ENCODE peak calls at places on chromosomes 12 and 14, in eight cellular contexts. B, M, I, U, Z, G, V and K are unnamed samples.
A peak's percentile ranks its signal among the peaks of the same experiment; 100 is the strongest.

GRCh38 chr12:78290606-78291345 is 460.1 kb downstream of the NAV3 start:
- DNase-seq in B (no peak), M (peak; percentile 84), I (peak; percentile 76), U (no peak), Z (no peak), G (no peak), V (no peak), K (peak; percentile 83)

GRCh38 chr14:74786916-74787315 is 23.8 kb downstream of the YLPM1 start:
- DNase-seq in B (no peak), M (no peak), I (no peak), U (no peak), Z (no peak), G (no peak), V (no peak), K (no peak)

GRCh38 chr12:108980831-108981618 is 39.8 kb downstream of the SVOP start:
- DNase-seq in B (no peak), M (peak; percentile 32), I (no peak), U (no peak), Z (no peak), G (no peak), V (peak; percentile 47), K (peak; percentile 89)

GRCh38 chr12:124847675-124848074 is 16.0 kb downstream of the SCARB1 start:
- DNase-seq in B (no peak), M (peak; percentile 50), I (no peak), U (peak; percentile 52), Z (no peak), G (no peak), V (no peak), K (peak; percentile 80)

GRCh38 chr14:101478796-101479410 is 82.4 kb upstream of the DIO3 start:
- DNase-seq in B (no peak), M (no peak), I (no peak), U (peak; percentile 15), Z (no peak), G (peak; percentile 7), V (no peak), K (no peak)

GRCh38 chr12:104569348-104570173 is 112.8 kb downstream of the CHST11 start:
- DNase-seq in B (peak; percentile 31), M (no peak), I (no peak), U (no peak), Z (no peak), G (no peak), V (no peak), K (peak; percentile 64)

GRCh38 chr14:90999299-90999698 is 61.1 kb downstream of the RPS6KA5 start:
- DNase-seq in B (no peak), M (no peak), I (no peak), U (no peak), Z (no peak), G (no peak), V (no peak), K (peak; percentile 61)

GRCh38 chr12:76871751-76872150 is 7.1 kb downstream of the CSRP2 start:
- DNase-seq in B (no peak), M (no peak), I (no peak), U (no peak), Z (no peak), G (no peak), V (no peak), K (no peak)

GRCh38 chr14:56491299-56492285 is 88.0 kb upstream of the TMEM260 start:
- DNase-seq in B (no peak), M (peak; percentile 49), I (peak; percentile 87), U (peak; percentile 15), Z (no peak), G (peak; percentile 33), V (no peak), K (peak; percentile 84)

GRCh38 chr14:54709444-54709843 is 142.5 kb downstream of the SAMD4A start:
- DNase-seq in B (no peak), M (no peak), I (no peak), U (no peak), Z (no peak), G (no peak), V (no peak), K (no peak)

GRCh38 chr14:99166506-99166905 is 105.5 kb downstream of the BCL11B start:
- DNase-seq in B (no peak), M (no peak), I (no peak), U (no peak), Z (no peak), G (no peak), V (no peak), K (no peak)

GRCh38 chr14:105389534-105389933 is 8.8 kb upstream of the TEX22 start:
- DNase-seq in B (peak; percentile 26), M (no peak), I (no peak), U (no peak), Z (peak; percentile 74), G (no peak), V (no peak), K (no peak)

GRCh38 chr14:32252030-32252670 is 49.1 kb upstream of the RNU6-8 start:
- DNase-seq in B (no peak), M (peak; percentile 75), I (peak; percentile 85), U (peak; percentile 63), Z (no peak), G (peak; percentile 55), V (no peak), K (peak; percentile 83)

GRCh38 chr12:106901276-106901675 is 54.4 kb upstream of the TMEM263 start:
- DNase-seq in B (no peak), M (peak; percentile 55), I (no peak), U (no peak), Z (no peak), G (no peak), V (no peak), K (no peak)

GRCh38 chr12:96883571-96883970 is 23.5 kb upstream of the NEDD1 start:
- DNase-seq in B (no peak), M (peak; percentile 61), I (peak; percentile 30), U (no peak), Z (no peak), G (no peak), V (no peak), K (no peak)

GRCh38 chr14:73764406-73764805 is 50.2 kb upstream of the PNMA1 start:
- DNase-seq in B (no peak), M (no peak), I (no peak), U (no peak), Z (no peak), G (no peak), V (no peak), K (peak; percentile 55)

GRCh38 chr12:78562358-78563205 is 302.0 kb upstream of the SYT1 start:
- DNase-seq in B (no peak), M (peak; percentile 2), I (peak; percentile 44), U (no peak), Z (no peak), G (no peak), V (no peak), K (no peak)

GRCh38 chr12:121980211-121980891 is 41.3 kb upstream of the BCL7A start:
- DNase-seq in B (no peak), M (peak; percentile 64), I (no peak), U (no peak), Z (no peak), G (no peak), V (no peak), K (no peak)

GRCh38 chr14:80978403-80978802 is 23.0 kb downstream of the TSHR start:
- DNase-seq in B (no peak), M (no peak), I (no peak), U (no peak), Z (no peak), G (no peak), V (no peak), K (no peak)

GRCh38 chr14:80973918-80974317 is 18.5 kb downstream of the TSHR start:
- DNase-seq in B (no peak), M (no peak), I (no peak), U (peak; percentile 20), Z (no peak), G (no peak), V (no peak), K (no peak)

GRCh38 chr14:80979951-80980350 is 24.5 kb downstream of the TSHR start:
- DNase-seq in B (no peak), M (no peak), I (no peak), U (no peak), Z (no peak), G (no peak), V (no peak), K (no peak)

GRCh38 chr14:80977103-80977728 is 21.8 kb downstream of the TSHR start:
- DNase-seq in B (no peak), M (no peak), I (no peak), U (no peak), Z (no peak), G (no peak), V (no peak), K (no peak)

DNA sequence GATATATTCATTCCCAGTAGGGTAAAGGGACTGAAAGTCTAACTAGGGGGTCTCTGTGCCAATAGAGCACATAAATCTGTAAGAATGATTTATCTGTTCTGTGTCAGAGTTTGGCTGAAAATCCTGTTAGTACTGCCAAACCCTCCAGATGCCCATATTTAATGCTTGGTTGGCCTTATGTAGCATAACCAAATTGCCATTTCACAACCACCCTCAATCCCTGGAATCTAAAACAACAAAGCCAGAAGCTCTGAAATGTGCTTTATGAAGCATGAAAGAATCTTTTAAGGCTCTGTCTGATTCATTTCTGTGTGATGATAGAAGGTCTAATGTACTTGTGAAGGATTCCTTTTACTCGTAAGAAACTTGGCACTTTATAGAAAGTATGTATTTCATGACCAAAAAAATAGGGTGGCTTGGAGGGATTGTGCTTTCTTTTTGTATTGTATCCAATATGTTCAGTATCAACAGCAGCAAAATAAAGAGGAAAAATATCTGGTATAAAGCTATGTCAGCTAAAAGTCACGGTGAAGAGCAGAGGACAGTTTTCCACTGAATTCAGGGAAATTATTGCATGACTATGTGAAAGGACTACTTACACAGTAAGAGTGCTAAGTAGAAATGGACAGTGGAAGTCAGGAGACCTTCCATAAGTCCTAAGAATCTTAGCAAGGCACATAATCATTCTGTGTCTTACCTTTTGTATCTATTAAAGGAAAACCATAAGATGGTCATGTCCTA is 19.1 kb downstream of the TSHR start:
- DNase-seq in B (no peak), M (no peak), I (no peak), U (no peak), Z (no peak), G (no peak), V (no peak), K (no peak)
- H3K4me1 ChIP-seq in B (peaks cover 6% of the 10 kb centered on the region), M (peaks cover 2% of the 10 kb centered on the region), I (no peaks in the 10 kb centered on the region), U (no peaks in the 10 kb centered on the region), Z (no peaks in the 10 kb centered on the region), G (no peaks in the 10 kb centered on the region), V (no peaks in the 10 kb centered on the region), K (no peaks in the 10 kb centered on the region)

GRCh38 chr12:65121049-65121955 is at the start of gene WIF1:
- DNase-seq in B (peak; percentile 44), M (no peak), I (peak; percentile 10), U (no peak), Z (peak; percentile 74), G (peak; percentile 28), V (no peak), K (peak; percentile 4)
- TF ChIP-seq CTCF in B (no peak), M (peak; percentile 32), I (peak; percentile 52), U (no peak), Z (peak; percentile 17), G (peak; percentile 9), V (peak; percentile 26), K (peak; percentile 33)

DNA sequence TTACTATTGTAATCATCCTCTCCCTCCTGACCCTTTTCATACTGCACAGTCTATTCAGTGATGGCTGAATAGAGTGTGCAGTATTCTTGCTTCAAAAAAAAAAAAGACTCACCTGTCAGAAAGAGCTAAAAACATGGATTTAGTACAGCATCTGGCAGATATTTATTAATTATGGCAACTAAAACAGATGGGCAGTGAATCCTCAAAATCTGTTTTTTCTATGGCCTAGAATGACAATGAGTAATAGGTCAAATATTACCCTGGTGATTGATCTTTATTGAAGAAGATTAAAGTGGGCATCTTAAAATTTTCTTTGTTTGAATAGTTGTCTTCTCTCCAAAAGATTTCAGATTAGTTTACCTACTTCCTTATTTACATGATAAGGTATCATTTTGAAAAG is 543.6 kb downstream of the FOXG1 start:
- DNase-seq in B (no peak), M (no peak), I (no peak), U (no peak), Z (no peak), G (no peak), V (no peak), K (no peak)
- H3K9me3 ChIP-seq in B (peaks cover 4% of the 10 kb centered on the region), M (peaks cover 2% of the 10 kb centered on the region), I (no peaks in the 10 kb centered on the region), U (no peaks in the 10 kb centered on the region), Z (no peaks in the 10 kb centered on the region), G (no peaks in the 10 kb centered on the region), V (no peaks in the 10 kb centered on the region), K (no peaks in the 10 kb centered on the region)

GRCh38 chr14:76901171-76902055 is 75.2 kb downstream of the LRRC74A start:
- DNase-seq in B (no peak), M (peak; percentile 9), I (no peak), U (no peak), Z (no peak), G (no peak), V (no peak), K (no peak)
- H3K4me1 ChIP-seq in B (no peaks in the 10 kb centered on the region), M (peaks cover 29% of the 10 kb centered on the region), I (peaks cover 24% of the 10 kb centered on the region), U (peaks cover 16% of the 10 kb centered on the region), Z (no peaks in the 10 kb centered on the region), G (no peaks in the 10 kb centered on the region), V (peaks cover 18% of the 10 kb centered on the region), K (no peaks in the 10 kb centered on the region)